ENCODE peak calls at places on chromosomes 7 and 10, in ten cellular contexts. T is NCI-H2171; L is NCI-H1092; O is coronary artery; D is natural killer cell; Y is NCI-H1105 treated with DMSO at 0.1 percent for 48 hours; X is effector CD4-positive, alpha-beta T cell; M is right lobe of liver; G is endothelial cell of umbilical vein; Z is HEK293T. C is an unnamed sample.

GRCh38 chr10:7084255-7085005 is 326.4 kb downstream of the SFMBT2 start:
- DNase-seq in T (no peak), L (no peak), O (no peak), D (no peak), Y (no peak), X (no peak), M (no peak), G (no peak), Z (no peak), C (no peak)

GRCh38 chr7:28382146-28382545 is 30.2 kb upstream of the CREB5 start:
- DNase-seq in T (no peak), L (no peak), O (no peak), D (no peak), Y (no peak), X (no peak), M (no peak), G (no peak), Z (no peak), C (no peak)

GRCh38 chr7:36736827-36737211 is 12.5 kb upstream of the AOAH start:
- DNase-seq in T (no peak), L (no peak), O (no peak), D (no peak), Y (no peak), X (no peak), M (no peak), G (no peak), Z (no peak), C (no peak)

GRCh38 chr10:42962120-42962901 is 114.6 kb upstream of the RET start:
- DNase-seq in T (no peak), L (no peak), O (peak), D (peak), Y (no peak), X (no peak), M (peak), G (no peak), Z (no peak), C (no peak)

GRCh38 chr10:44715081-44715480 is 196.1 kb upstream of the TMEM72 start:
- DNase-seq in T (no peak), L (no peak), O (no peak), D (no peak), Y (no peak), X (no peak), M (no peak), G (no peak), Z (no peak), C (no peak)

GRCh38 chr7:82559203-82559805 is 115.7 kb upstream of the CACNA2D1 start:
- DNase-seq in T (peak), L (peak), O (no peak), D (no peak), Y (peak), X (no peak), M (no peak), G (peak), Z (peak), C (peak)

GRCh38 chr7:18777314-18777713 is 281.8 kb downstream of the HDAC9 start:
- DNase-seq in T (no peak), L (no peak), O (no peak), D (no peak), Y (no peak), X (no peak), M (no peak), G (no peak), Z (no peak), C (no peak)

GRCh38 chr10:71427246-71427645 is 30.5 kb downstream of the CDH23 start:
- DNase-seq in T (no peak), L (no peak), O (no peak), D (no peak), Y (no peak), X (no peak), M (peak), G (no peak), Z (no peak), C (no peak)

GRCh38 chr7:87144173-87144657 is 8.0 kb upstream of the DMTF1 start:
- DNase-seq in T (no peak), L (no peak), O (no peak), D (no peak), Y (no peak), X (no peak), M (no peak), G (no peak), Z (no peak), C (no peak)